ENCODE peak calls at places on chromosome 12, in five cellular contexts. One of them, this sample, is unnamed.
A peak's percentile ranks its signal among the peaks of the same experiment; 100 is the strongest.

GRCh38 chr12:101915856-101916255 is 38.5 kb downstream of the DRAM1 start:
- DNase-seq in NCI-H748 treated with DMSO at 0.1 percent for 48 hours: no peak
- DNase-seq in pancreas: no peak
- DNase-seq in NCI-H345: no peak
- DNase-seq in left ventricle myocardium inferior: no peak
- DNase-seq in this sample: no peak

GRCh38 chr12:122865268-122866231 is 30.3 kb downstream of the HIP1R start:
- DNase-seq in NCI-H345: peak; percentile 22
- DNase-seq in NCI-H748 treated with DMSO at 0.1 percent for 48 hours: no peak
- DNase-seq in pancreas: peak; percentile 73
- DNase-seq in left ventricle myocardium inferior: peak; percentile 57
- DNase-seq in this sample: peak; percentile 40

GRCh38 chr12:114403690-114404450 is 2.1 kb downstream of the TBX5 start:
- DNase-seq in pancreas: no peak
- DNase-seq in NCI-H345: no peak
- DNase-seq in NCI-H748 treated with DMSO at 0.1 percent for 48 hours: no peak
- DNase-seq in left ventricle myocardium inferior: peak; percentile 53
- DNase-seq in this sample: no peak

GRCh38 chr12:75850751-75851462 is 180.7 kb downstream of the PHLDA1 start:
- DNase-seq in NCI-H748 treated with DMSO at 0.1 percent for 48 hours: peak; percentile 66
- DNase-seq in left ventricle myocardium inferior: no peak
- DNase-seq in NCI-H345: peak; percentile 77
- DNase-seq in pancreas: no peak
- DNase-seq in this sample: no peak

GRCh38 chr12:51917746-51918453 is 10.6 kb downstream of the ACVRL1 start:
- DNase-seq in left ventricle myocardium inferior: no peak
- DNase-seq in pancreas: peak; percentile 11
- DNase-seq in NCI-H345: no peak
- DNase-seq in NCI-H748 treated with DMSO at 0.1 percent for 48 hours: no peak
- DNase-seq in this sample: peak; percentile 55

GRCh38 chr12:5654019-5654418 is 222.1 kb downstream of the NTF3 start:
- DNase-seq in pancreas: no peak
- DNase-seq in left ventricle myocardium inferior: no peak
- DNase-seq in NCI-H748 treated with DMSO at 0.1 percent for 48 hours: no peak
- DNase-seq in NCI-H345: no peak
- DNase-seq in this sample: no peak

GRCh38 chr12:56565510-56566101 is 44.0 kb downstream of the RBMS2 start:
- DNase-seq in NCI-H748 treated with DMSO at 0.1 percent for 48 hours: peak; percentile 5
- DNase-seq in NCI-H345: no peak
- DNase-seq in pancreas: peak; percentile 31
- DNase-seq in left ventricle myocardium inferior: peak; percentile 82
- DNase-seq in this sample: peak; percentile 83

GRCh38 chr12:122871851-122872785 is 23.8 kb downstream of the VPS37B start:
- DNase-seq in NCI-H748 treated with DMSO at 0.1 percent for 48 hours: no peak
- DNase-seq in left ventricle myocardium inferior: peak; percentile 60
- DNase-seq in pancreas: peak; percentile 55
- DNase-seq in NCI-H345: peak; percentile 96
- DNase-seq in this sample: peak; percentile 20

GRCh38 chr12:106767206-106767605 is 7.3 kb upstream of the RIC8B start:
- DNase-seq in NCI-H345: no peak
- DNase-seq in left ventricle myocardium inferior: no peak
- DNase-seq in NCI-H748 treated with DMSO at 0.1 percent for 48 hours: no peak
- DNase-seq in pancreas: no peak
- DNase-seq in this sample: no peak

This sample was measured in ovary.